ENCODE peak calls at places on chromosome 12, in nine cellular contexts. U is effector memory CD4-positive, alpha-beta T cell; O is nephron progenitor cell; T is neural crest cell; H is ecto neural progenitor cell; P is Kasumi-1; A is T-helper 2 cell; N is NCI-H2171; F is fibroblast of the conjunctiva. V is an unnamed sample.

GRCh38 chr12:91926810-91927209 is 218.8 kb downstream of the BTG1 start:
- DNase-seq in U (no peak), O (no peak), T (no peak), H (no peak), P (no peak), A (no peak), N (no peak), F (no peak), V (peak)

GRCh38 chr12:9760699-9761406 is at the start of gene CD69:
- DNase-seq in U (peak), O (no peak), T (no peak), H (no peak), P (peak), A (peak), N (no peak), F (no peak), V (no peak)

GRCh38 chr12:52542785-52543318 is 10.1 kb downstream of the KRT71 start:
- DNase-seq in U (no peak), O (no peak), T (no peak), H (no peak), P (no peak), A (no peak), N (no peak), F (no peak), V (no peak)

GRCh38 chr12:115872919-115873357 is 404.6 kb downstream of the MED13L start:
- DNase-seq in U (no peak), O (no peak), T (no peak), H (no peak), P (no peak), A (no peak), N (no peak), F (no peak), V (peak)

GRCh38 chr12:10182662-10183061 is 3.8 kb downstream of the TMEM52B start:
- DNase-seq in U (no peak), O (no peak), T (no peak), H (no peak), P (peak), A (no peak), N (no peak), F (peak), V (no peak)

GRCh38 chr12:29960113-29960512 is 176.4 kb upstream of the TMTC1 start:
- DNase-seq in U (no peak), O (no peak), T (no peak), H (no peak), P (no peak), A (no peak), N (peak), F (no peak), V (no peak)

GRCh38 chr12:111841236-111841749 is 735 bp upstream of the MAPKAPK5 start:
- DNase-seq in U (no peak), O (no peak), T (no peak), H (no peak), P (peak), A (no peak), N (no peak), F (no peak), V (no peak)

GRCh38 chr12:13024151-13024946 is 19.8 kb upstream of the FAM234B start:
- DNase-seq in U (no peak), O (no peak), T (no peak), H (no peak), P (peak), A (no peak), N (no peak), F (peak), V (no peak)

GRCh38 chr12:107318554-107318803 is 225.1 kb upstream of the CRY1 start:
- DNase-seq in U (peak), O (no peak), T (no peak), H (no peak), P (no peak), A (no peak), N (no peak), F (no peak), V (no peak)

GRCh38 chr12:92356405-92356804 is 210.8 kb upstream of the BTG1 start:
- DNase-seq in U (no peak), O (no peak), T (no peak), H (no peak), P (no peak), A (no peak), N (no peak), F (no peak), V (no peak)

GRCh38 chr12:57241556-57242310 is 9.3 kb downstream of the STAC3 start:
- DNase-seq in U (no peak), O (no peak), T (no peak), H (peak), P (no peak), A (no peak), N (peak), F (no peak), V (no peak)

GRCh38 chr12:10366875-10367274 is 23.0 kb downstream of the KLRK1 start:
- DNase-seq in U (no peak), O (no peak), T (no peak), H (no peak), P (peak), A (no peak), N (no peak), F (no peak), V (peak)

GRCh38 chr12:45726594-45727300 is 2.8 kb upstream of the ARID2 start:
- DNase-seq in U (peak), O (peak), T (peak), H (peak), P (no peak), A (peak), N (peak), F (no peak), V (no peak)

GRCh38 chr12:15956413-15957185 is 45.5 kb downstream of the DERA start:
- DNase-seq in U (no peak), O (no peak), T (no peak), H (no peak), P (no peak), A (no peak), N (no peak), F (no peak), V (no peak)

GRCh38 chr12:57343703-57344378 is 87.0 kb downstream of the R3HDM2 start:
- DNase-seq in U (no peak), O (no peak), T (no peak), H (no peak), P (no peak), A (no peak), N (no peak), F (no peak), V (no peak)

GRCh38 chr12:67413577-67413976 is 144.4 kb downstream of the CAND1 start:
- DNase-seq in U (no peak), O (no peak), T (no peak), H (no peak), P (no peak), A (no peak), N (no peak), F (no peak), V (no peak)

GRCh38 chr12:3304436-3305135 is 186.4 kb upstream of the PRMT8 start:
- DNase-seq in U (no peak), O (peak), T (no peak), H (no peak), P (no peak), A (no peak), N (no peak), F (no peak), V (peak)

V was measured in NCI-H774.